ENCODE peak calls at places on chromosomes 5 and 9, in ten cellular contexts. O is GM10248, E is GM20000, W is IMR-90, N is WTC11, S is ascending aorta, L is AG04449, Z is Calu3, C is A549, A is RWPE2. Y is an unnamed sample.

GRCh38 chr9:133763272-133764183 is 25.4 kb upstream of the SARDH start:
- DNase-seq in O (no peak), E (no peak), W (peak), N (no peak), S (no peak), L (no peak), Z (no peak), C (no peak), A (peak), Y (no peak)

GRCh38 chr5:167892352-167893115 is 398.9 kb upstream of the WWC1 start:
- DNase-seq in O (no peak), E (no peak), W (no peak), N (no peak), S (no peak), L (no peak), Z (no peak), C (no peak), A (no peak), Y (no peak)

GRCh38 chr5:125006011-125006685 is 259.7 kb upstream of the ZNF608 start:
- DNase-seq in O (peak), E (peak), W (no peak), N (no peak), S (no peak), L (no peak), Z (no peak), C (no peak), A (no peak), Y (no peak)

GRCh38 chr9:104092192-104092591 is 1.9 kb upstream of the SMC2 start:
- DNase-seq in O (no peak), E (no peak), W (no peak), N (no peak), S (no peak), L (no peak), Z (no peak), C (no peak), A (no peak), Y (no peak)

GRCh38 chr9:130770679-130771442 is 64.2 kb upstream of the ABL1 start:
- DNase-seq in O (peak), E (peak), W (peak), N (no peak), S (no peak), L (peak), Z (peak), C (peak), A (no peak), Y (no peak)

GRCh38 chr9:131641618-131642495 is 96.5 kb downstream of the PRRT1B start:
- DNase-seq in O (no peak), E (no peak), W (no peak), N (no peak), S (no peak), L (no peak), Z (no peak), C (no peak), A (no peak), Y (no peak)

GRCh38 chr5:133761606-133762005 is 149.3 kb upstream of the FSTL4 start:
- DNase-seq in O (no peak), E (no peak), W (no peak), N (no peak), S (no peak), L (no peak), Z (no peak), C (no peak), A (no peak), Y (no peak)

GRCh38 chr5:31435730-31436129 is 96.2 kb downstream of the DROSHA start:
- DNase-seq in O (no peak), E (no peak), W (no peak), N (no peak), S (no peak), L (no peak), Z (no peak), C (no peak), A (no peak), Y (no peak)

GRCh38 chr5:57719216-57719615 is 236.6 kb upstream of the ACTBL2 start:
- DNase-seq in O (no peak), E (no peak), W (no peak), N (no peak), S (no peak), L (no peak), Z (no peak), C (no peak), A (no peak), Y (no peak)

GRCh38 chr5:52740007-52740406 is 47.7 kb upstream of the ITGA1 start:
- DNase-seq in O (no peak), E (no peak), W (no peak), N (no peak), S (no peak), L (no peak), Z (no peak), C (no peak), A (no peak), Y (no peak)

GRCh38 chr5:68047035-68047434 is 168.5 kb upstream of the PIK3R1 start:
- DNase-seq in O (no peak), E (no peak), W (peak), N (no peak), S (no peak), L (peak), Z (no peak), C (no peak), A (no peak), Y (no peak)

GRCh38 chr9:134352247-134352933 is 26.1 kb downstream of the RXRA start:
- DNase-seq in O (no peak), E (no peak), W (no peak), N (no peak), S (no peak), L (no peak), Z (no peak), C (no peak), A (no peak), Y (no peak)

GRCh38 chr9:78858266-78858665 is 561.3 kb downstream of the PSAT1 start:
- DNase-seq in O (no peak), E (no peak), W (peak), N (no peak), S (no peak), L (no peak), Z (no peak), C (no peak), A (no peak), Y (no peak)

GRCh38 chr5:1002271-1002546 is 6.4 kb upstream of the NKD2 start:
- DNase-seq in O (no peak), E (no peak), W (no peak), N (no peak), S (no peak), L (no peak), Z (no peak), C (no peak), A (no peak), Y (no peak)

GRCh38 chr5:133373121-133373870 is 239.0 kb downstream of the FSTL4 start:
- DNase-seq in O (no peak), E (no peak), W (peak), N (no peak), S (peak), L (no peak), Z (no peak), C (peak), A (no peak), Y (no peak)

GRCh38 chr5:170614071-170614490 is 110.3 kb downstream of the KCNIP1 start:
- DNase-seq in O (no peak), E (no peak), W (no peak), N (no peak), S (no peak), L (no peak), Z (no peak), C (no peak), A (no peak), Y (no peak)

GRCh38 chr9:37914701-37915358 is 10.9 kb upstream of the SLC25A51 start:
- DNase-seq in O (no peak), E (no peak), W (no peak), N (no peak), S (peak), L (no peak), Z (no peak), C (no peak), A (peak), Y (no peak)

GRCh38 chr9:97980479-97980803 is 2.7 kb upstream of the ANP32B start:
- DNase-seq in O (no peak), E (no peak), W (no peak), N (no peak), S (no peak), L (no peak), Z (no peak), C (no peak), A (no peak), Y (no peak)

GRCh38 chr9:20512636-20513035 is 109.7 kb downstream of the MLLT3 start:
- DNase-seq in O (no peak), E (no peak), W (peak), N (no peak), S (no peak), L (no peak), Z (no peak), C (no peak), A (no peak), Y (no peak)

DNA sequence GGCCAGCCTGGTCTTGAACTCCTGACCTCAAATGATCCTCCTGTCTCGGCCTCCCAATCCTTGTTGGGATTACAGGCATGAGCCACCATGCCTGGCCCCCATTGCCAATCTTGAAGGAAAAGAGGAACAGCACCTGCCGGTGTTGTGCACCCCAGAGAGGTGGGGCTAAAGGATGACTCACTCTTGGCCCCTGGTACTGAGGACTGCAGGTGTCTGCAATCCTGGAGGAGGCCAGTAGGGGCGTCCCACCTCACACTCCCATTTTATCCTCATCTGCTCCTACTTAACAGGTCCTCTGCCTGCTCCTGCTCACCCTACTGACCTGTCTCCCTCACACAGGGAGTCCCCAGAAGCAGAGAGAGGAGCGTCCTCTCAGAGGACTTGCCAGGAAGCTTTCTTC is 390.4 kb downstream of the ARHGEF28 start:
- DNase-seq in O (peak), E (peak), W (no peak), N (peak), S (no peak), L (no peak), Z (peak), C (no peak), A (no peak), Y (no peak)
- TF ChIP-seq CTCF in O (no peak), E (peak), W (no peak), N (peak), S (no peak), L (no peak), Z (peak), C (no peak), A (peak), Y (peak)

GRCh38 chr5:181218795-181219124 is 4.3 kb upstream of the TRIM41 start:
- DNase-seq in O (no peak), E (no peak), W (no peak), N (no peak), S (no peak), L (no peak), Z (no peak), C (no peak), A (no peak), Y (no peak)

GRCh38 chr5:181217805-181218065 is 5.3 kb upstream of the TRIM41 start:
- DNase-seq in O (no peak), E (no peak), W (no peak), N (no peak), S (no peak), L (no peak), Z (peak), C (no peak), A (no peak), Y (no peak)

GRCh38 chr5:181215997-181216982 is 6.8 kb upstream of the TRIM41 start:
- DNase-seq in O (no peak), E (peak), W (no peak), N (peak), S (no peak), L (no peak), Z (no peak), C (peak), A (no peak), Y (no peak)

GRCh38 chr5:181219262-181220177 is 3.6 kb upstream of the TRIM41 start:
- DNase-seq in O (no peak), E (no peak), W (no peak), N (no peak), S (no peak), L (no peak), Z (no peak), C (no peak), A (no peak), Y (no peak)

GRCh38 chr5:181217111-181217804 is 5.8 kb upstream of the TRIM41 start:
- DNase-seq in O (no peak), E (peak), W (peak), N (peak), S (peak), L (no peak), Z (peak), C (peak), A (peak), Y (peak)
- TF ChIP-seq CTCF in O (no peak), E (no peak), W (no peak), N (no peak), S (no peak), L (peak), Z (no peak), C (no peak), A (peak), Y (no peak)

GRCh38 chr5:151284392-151284967 is 19.1 kb downstream of the SLC36A3 start:
- DNase-seq in O (no peak), E (no peak), W (no peak), N (peak), S (no peak), L (no peak), Z (no peak), C (no peak), A (no peak), Y (peak)
- TF ChIP-seq CTCF in O (peak), E (peak), W (peak), N (peak), S (no peak), L (no peak), Z (no peak), C (no peak), A (peak), Y (peak)

DNA sequence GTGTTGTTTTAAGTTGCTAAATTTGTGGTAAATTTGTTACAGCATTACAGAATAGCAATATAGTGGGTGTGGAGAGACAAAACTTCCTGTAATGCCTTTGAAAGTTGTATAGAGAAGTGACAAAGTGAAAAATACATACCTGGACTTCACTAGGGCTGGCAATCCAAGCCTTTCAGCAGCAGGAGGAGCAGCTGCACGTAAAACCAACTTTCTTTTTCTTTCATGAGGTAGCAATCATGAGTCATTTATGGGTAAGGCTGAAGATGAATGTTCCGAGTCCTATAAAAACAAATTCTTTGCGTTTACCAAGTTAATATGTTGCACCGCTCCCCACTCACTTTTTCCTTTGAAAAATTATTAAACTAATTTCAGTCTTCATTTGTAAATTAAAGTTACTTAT is 1138.2 kb downstream of the TAF11L14 start:
- DNase-seq in O (no peak), E (no peak), W (no peak), N (no peak), S (no peak), L (no peak), Z (peak), C (peak), A (no peak), Y (no peak)
- TF ChIP-seq CTCF in O (peak), E (no peak), W (no peak), N (no peak), S (no peak), L (no peak), Z (no peak), C (peak), A (peak), Y (no peak)